ENCODE peak calls at places on chromosomes 4 and X, in ten cellular contexts. K is mammary epithelial cell, B is pancreas, E is fibroblast of the aortic adventitia, G is neural progenitor cell, J is H7, A is heart left ventricle, O is cardiac muscle cell, M is stomach, I is HFF-Myc. H is an unnamed sample.
A peak's percentile ranks its signal among the peaks of the same experiment; 100 is the strongest.

GRCh38 chrX:131213400-131213799 is 75.7 kb downstream of the IGSF1 start:
- DNase-seq in K (no peak), B (no peak), E (no peak), G (no peak), J (no peak), A (no peak), O (no peak), M (no peak), I (no peak), H (no peak)

GRCh38 chrX:19121898-19122640 is at the start of gene ADGRG2:
- DNase-seq in K (peak; percentile 25), B (peak; percentile 73), E (peak; percentile 2), G (peak; percentile 68), J (peak; percentile 88), A (peak; percentile 57), O (peak; percentile 24), M (peak; percentile 56), I (no peak), H (peak; percentile 16)

GRCh38 chr4:156329779-156330178 is 376.1 kb upstream of the CTSO start:
- DNase-seq in K (no peak), B (no peak), E (no peak), G (no peak), J (no peak), A (no peak), O (peak; percentile 30), M (no peak), I (no peak), H (no peak)

GRCh38 chrX:70253377-70254062 is 6.5 kb downstream of the P2RY4 start:
- DNase-seq in K (peak; percentile 67), B (no peak), E (no peak), G (no peak), J (no peak), A (no peak), O (no peak), M (no peak), I (no peak), H (no peak)

GRCh38 chr4:26372525-26373172 is 51.8 kb downstream of the RBPJ start:
- DNase-seq in K (peak; percentile 48), B (no peak), E (peak; percentile 77), G (peak; percentile 16), J (no peak), A (no peak), O (peak; percentile 83), M (no peak), I (peak; percentile 76), H (peak; percentile 92)

GRCh38 chr4:119729815-119730643 is 101.4 kb upstream of the PDE5A start:
- DNase-seq in K (peak; percentile 65), B (no peak), E (peak; percentile 97), G (no peak), J (no peak), A (no peak), O (peak; percentile 73), M (peak; percentile 55), I (peak; percentile 82), H (peak; percentile 85)

GRCh38 chrX:43631841-43632240 is 24.3 kb upstream of the MAOA start:
- DNase-seq in K (no peak), B (no peak), E (peak; percentile 18), G (no peak), J (no peak), A (no peak), O (no peak), M (no peak), I (no peak), H (peak; percentile 48)

GRCh38 chr4:72817012-72817411 is 248.0 kb upstream of the ADAMTS3 start:
- DNase-seq in K (no peak), B (no peak), E (peak; percentile 59), G (no peak), J (no peak), A (no peak), O (peak; percentile 6), M (no peak), I (no peak), H (peak; percentile 26)

GRCh38 chr4:59222231-59222630 is 1977.9 kb upstream of the ADGRL3 start:
- DNase-seq in K (no peak), B (no peak), E (no peak), G (no peak), J (no peak), A (no peak), O (no peak), M (no peak), I (no peak), H (no peak)

GRCh38 chr4:133498149-133498548 is 349.1 kb downstream of the PCDH10 start:
- DNase-seq in K (no peak), B (no peak), E (no peak), G (no peak), J (no peak), A (no peak), O (no peak), M (no peak), I (no peak), H (no peak)

GRCh38 chrX:25295466-25295865 is 279.7 kb upstream of the ARX start:
- DNase-seq in K (no peak), B (no peak), E (no peak), G (no peak), J (no peak), A (no peak), O (no peak), M (no peak), I (no peak), H (no peak)

GRCh38 chr4:153603258-153603657 is 80.8 kb upstream of the TLR2 start:
- DNase-seq in K (no peak), B (no peak), E (no peak), G (no peak), J (no peak), A (no peak), O (no peak), M (no peak), I (no peak), H (no peak)

GRCh38 chr4:125620066-125620850 is 305.5 kb downstream of the FAT4 start:
- DNase-seq in K (no peak), B (no peak), E (peak; percentile 27), G (no peak), J (no peak), A (no peak), O (peak; percentile 28), M (no peak), I (no peak), H (peak; percentile 49)

GRCh38 chrX:386239-386767 is 404 bp downstream of the PPP2R3B start:
- DNase-seq in K (no peak), B (peak; percentile 73), E (no peak), G (peak; percentile 41), J (no peak), A (no peak), O (no peak), M (no peak), I (no peak), H (no peak)

GRCh38 chr4:108166441-108167315 is 2.1 kb downstream of the LEF1 start:
- DNase-seq in K (no peak), B (peak; percentile 74), E (no peak), G (peak; percentile 85), J (peak; percentile 76), A (peak; percentile 63), O (no peak), M (peak; percentile 54), I (no peak), H (no peak)

GRCh38 chr4:108163352-108163751 is 5.4 kb downstream of the LEF1 start:
- DNase-seq in K (no peak), B (no peak), E (no peak), G (no peak), J (no peak), A (no peak), O (no peak), M (no peak), I (no peak), H (no peak)

GRCh38 chr4:108166038-108166437 is 2.7 kb downstream of the LEF1 start:
- DNase-seq in K (no peak), B (no peak), E (no peak), G (peak; percentile 32), J (no peak), A (no peak), O (no peak), M (no peak), I (no peak), H (no peak)

GRCh38 chr4:108168213-108168671 is 490 bp downstream of the LEF1 start:
- DNase-seq in K (no peak), B (no peak), E (peak; percentile 28), G (no peak), J (no peak), A (no peak), O (no peak), M (no peak), I (no peak), H (peak; percentile 47)

GRCh38 chr4:108165601-108166000 is 3.1 kb downstream of the LEF1 start:
- DNase-seq in K (no peak), B (no peak), E (no peak), G (no peak), J (no peak), A (no peak), O (no peak), M (no peak), I (no peak), H (no peak)
- H3K4me3 ChIP-seq in K (no peak overlapping the region), B (no peak overlapping the region), E (no peak overlapping the region), G (peak overlapping the region; percentile 71), J (no peak overlapping the region), A (no peak overlapping the region), O (peak overlapping the region; percentile 96), M (no peak overlapping the region), I (no peak overlapping the region), H (no peak overlapping the region)

DNA sequence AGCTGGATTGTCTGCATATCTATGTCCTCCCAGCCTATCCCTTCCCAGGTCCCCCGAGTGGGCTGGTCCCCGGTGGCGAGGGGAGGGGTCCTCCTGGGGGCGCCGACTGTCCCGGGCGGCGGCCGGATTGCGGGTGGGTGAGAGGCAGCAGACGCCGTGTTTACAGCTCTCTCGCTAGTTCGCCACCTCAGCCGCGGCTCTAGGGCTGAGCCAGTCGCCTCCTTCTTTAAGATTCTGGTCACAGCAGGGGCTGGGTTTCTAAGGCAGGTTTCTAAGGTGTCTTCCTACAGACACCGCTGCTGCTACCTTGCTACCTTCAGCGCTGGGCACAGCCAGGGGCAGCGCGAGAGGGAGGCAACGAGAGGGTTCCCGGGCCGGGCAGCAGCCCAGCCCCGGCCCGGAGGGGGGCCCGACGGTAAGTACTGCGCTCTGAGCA is 57.2 kb downstream of the FRMPD3 start:
- DNase-seq in K (no peak), B (peak; percentile 52), E (no peak), G (no peak), J (no peak), A (no peak), O (no peak), M (no peak), I (no peak), H (no peak)
- H3K4me3 ChIP-seq in K (no peak overlapping the region), B (no peak overlapping the region), E (no peak overlapping the region), G (peak overlapping the region; percentile 39), J (no peak overlapping the region), A (no peak overlapping the region), O (peak overlapping the region; percentile 18), M (peak overlapping the region; percentile 23), I (no peak overlapping the region), H (no peak overlapping the region)

GRCh38 chrX:141405878-141406492 is 163.7 kb upstream of the SPANXC start:
- DNase-seq in K (peak; percentile 67), B (no peak), E (peak; percentile 50), G (no peak), J (no peak), A (no peak), O (peak; percentile 71), M (no peak), I (peak; percentile 41), H (peak; percentile 82)
- H3K4me3 ChIP-seq in K (no peak overlapping the region), B (no peak overlapping the region), E (no peak overlapping the region), G (no peak overlapping the region), J (no peak overlapping the region), A (no peak overlapping the region), O (no peak overlapping the region), M (no peak overlapping the region), I (no peak overlapping the region), H (no peak overlapping the region)

DNA sequence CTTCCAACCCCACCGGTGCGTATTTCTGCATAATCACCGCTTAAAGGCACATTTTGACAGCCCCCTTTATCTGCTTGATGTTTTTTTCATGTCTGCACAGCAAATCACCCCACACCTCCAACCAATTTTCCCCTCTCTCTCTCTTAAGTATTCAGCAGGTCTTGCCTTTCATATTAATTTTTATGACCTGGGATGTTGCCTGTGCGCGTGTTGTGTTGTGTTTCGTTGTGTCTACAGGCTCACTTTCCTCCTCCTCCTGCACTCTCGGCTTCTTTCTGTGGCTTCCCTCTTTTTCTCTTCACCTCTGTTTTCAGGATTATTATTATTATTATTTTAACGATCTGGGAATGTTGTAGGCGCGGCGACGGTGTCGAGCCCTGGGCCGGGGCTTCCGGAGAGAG is 721 bp downstream of the POU4F2 start:
- DNase-seq in K (no peak), B (no peak), E (no peak), G (no peak), J (no peak), A (no peak), O (no peak), M (no peak), I (no peak), H (no peak)
- H3K4me3 ChIP-seq in K (no peak overlapping the region), B (no peak overlapping the region), E (no peak overlapping the region), G (peak overlapping the region; percentile 56), J (peak overlapping the region; percentile 29), A (peak overlapping the region; percentile 18), O (peak overlapping the region; percentile 36), M (no peak overlapping the region), I (no peak overlapping the region), H (no peak overlapping the region)

H was measured in choroid plexus epithelial cell.